ENCODE peak calls at places on chromosomes 7 and 10, in four cellular contexts. S, C, T and Y are unnamed samples. For H3K36me3, the result is how much of the 10 kb centered on the place peaks cover.

GRCh38 chr7:120052884-120053382 is 220.0 kb upstream of the KCND2 start:
- DNase-seq in S (no peak), C (no peak), T (peak), Y (no peak)

GRCh38 chr7:142120474-142121000 is 9.0 kb downstream of the MGAM2 start:
- DNase-seq in S (no peak), C (no peak), T (no peak), Y (no peak)

GRCh38 chr7:143300959-143301617 is 12.9 kb downstream of the CASP2 start:
- DNase-seq in S (no peak), C (no peak), T (no peak), Y (no peak)

GRCh38 chr10:129921801-129922597 is 42.1 kb downstream of the EBF3 start:
- DNase-seq in S (peak), C (no peak), T (no peak), Y (no peak)

GRCh38 chr7:45874408-45875131 is 1.7 kb upstream of the CCDC201 start:
- DNase-seq in S (no peak), C (no peak), T (peak), Y (no peak)

GRCh38 chr10:102368072-102368471 is 27.4 kb upstream of the NFKB2 start:
- DNase-seq in S (no peak), C (no peak), T (no peak), Y (no peak)

GRCh38 chr7:30475580-30475979 is 3.0 kb downstream of the NOD1 start:
- DNase-seq in S (no peak), C (no peak), T (peak), Y (no peak)

GRCh38 chr7:5470721-5471311 is 47.2 kb upstream of the TNRC18 start:
- DNase-seq in S (no peak), C (no peak), T (no peak), Y (peak)

GRCh38 chr10:11328264-11329054 is 283.0 kb downstream of the USP6NL start:
- DNase-seq in S (no peak), C (peak), T (no peak), Y (peak)

GRCh38 chr10:117818696-117819095 is 228.0 kb downstream of the RAB11FIP2 start:
- DNase-seq in S (no peak), C (no peak), T (no peak), Y (no peak)

GRCh38 chr10:4807803-4808507 is 18.1 kb upstream of the AKR1E2 start:
- DNase-seq in S (no peak), C (no peak), T (no peak), Y (no peak)

GRCh38 chr7:28433604-28434254 is 21.4 kb downstream of the CREB5 start:
- DNase-seq in S (no peak), C (peak), T (no peak), Y (peak)

GRCh38 chr7:23017303-23017702 is 3.4 kb upstream of the HYCC1 start:
- DNase-seq in S (no peak), C (no peak), T (no peak), Y (no peak)

GRCh38 chr10:3264178-3264867 is 91.7 kb upstream of the PITRM1 start:
- DNase-seq in S (peak), C (no peak), T (no peak), Y (peak)

GRCh38 chr7:1895664-1896515 is 225.8 kb downstream of the ELFN1 start:
- DNase-seq in S (no peak), C (no peak), T (no peak), Y (no peak)

GRCh38 chr7:18535811-18536413 is 40.4 kb downstream of the HDAC9 start:
- DNase-seq in S (no peak), C (peak), T (no peak), Y (no peak)

GRCh38 chr10:131065673-131066331 is 245.7 kb downstream of the TCERG1L start:
- DNase-seq in S (peak), C (peak), T (no peak), Y (peak)

GRCh38 chr10:35195361-35196306 is 69.0 kb downstream of the CREM start:
- DNase-seq in S (peak), C (peak), T (peak), Y (peak)

GRCh38 chr10:4662576-4663161 is 163.3 kb upstream of the AKR1E2 start:
- DNase-seq in S (peak), C (no peak), T (no peak), Y (no peak)

GRCh38 chr7:122638459-122638858 is 60.5 kb downstream of the RNF133 start:
- DNase-seq in S (no peak), C (no peak), T (no peak), Y (no peak)

GRCh38 chr7:5420841-5421625 is 2.6 kb downstream of the TNRC18 start:
- DNase-seq in S (peak), C (no peak), T (no peak), Y (peak)

GRCh38 chr7:129615018-129615417 is 3.5 kb downstream of the NRF1 start:
- DNase-seq in S (no peak), C (no peak), T (no peak), Y (no peak)

GRCh38 chr7:103989785-103990775 is 622 bp upstream of the RELN start:
- DNase-seq in S (no peak), C (peak), T (no peak), Y (peak)

GRCh38 chr7:93575555-93576397 is 1.3 kb upstream of the CALCR start:
- DNase-seq in S (no peak), C (peak), T (peak), Y (no peak)

GRCh38 chr7:116173051-116174028 is 37.0 kb upstream of the TES start:
- DNase-seq in S (no peak), C (peak), T (no peak), Y (peak)

GRCh38 chr7:25795824-25796235 is 356.2 kb upstream of the NFE2L3 start:
- DNase-seq in S (no peak), C (no peak), T (no peak), Y (no peak)

DNA sequence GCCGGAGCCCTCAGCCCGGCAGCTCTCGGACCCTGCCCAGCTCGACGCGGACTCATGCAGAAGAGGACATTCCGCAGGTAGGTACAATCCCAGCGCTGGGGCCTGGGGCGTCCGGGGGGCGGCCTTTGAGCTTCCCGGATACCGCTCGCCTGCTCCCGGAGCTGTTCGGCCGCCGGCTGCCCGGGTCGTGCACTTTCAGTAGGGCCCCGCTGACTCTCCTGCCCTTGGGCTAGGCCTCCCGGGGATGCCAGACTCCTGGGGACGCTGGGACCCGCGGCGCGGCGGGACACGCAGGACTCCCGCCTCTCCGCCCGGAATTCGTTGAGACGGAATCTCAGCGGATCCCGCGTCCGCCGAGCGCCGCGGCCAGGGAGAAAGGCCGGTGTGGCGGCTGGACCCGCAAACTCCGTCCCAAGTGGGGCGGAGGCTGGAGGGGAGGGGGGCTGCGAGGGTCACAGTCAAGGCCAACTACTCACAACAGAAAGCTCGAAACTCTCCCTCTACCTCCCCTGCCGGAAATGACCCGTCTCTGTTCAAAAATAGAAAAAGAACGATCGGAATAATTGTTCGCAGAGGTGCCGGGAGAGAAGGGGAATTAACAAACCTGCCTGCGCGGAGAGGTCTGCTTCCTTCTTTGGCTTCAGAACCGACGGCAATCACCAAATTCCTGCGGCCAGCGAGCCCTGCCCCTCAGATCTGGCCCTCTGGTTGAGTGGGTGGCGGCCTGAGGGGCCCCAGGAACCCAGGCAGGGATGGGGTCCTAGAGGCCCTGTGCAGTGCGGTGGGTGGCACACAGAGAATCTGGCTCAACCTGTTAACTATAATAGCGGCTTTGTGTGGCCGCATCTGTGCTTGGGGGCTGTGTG is 9.2 kb downstream of the TLX1 start:
- DNase-seq in S (no peak), C (peak), T (no peak), Y (peak)
- H3K4me3 ChIP-seq in S (peak), C (peak), T (no peak), Y (peak)

DNA sequence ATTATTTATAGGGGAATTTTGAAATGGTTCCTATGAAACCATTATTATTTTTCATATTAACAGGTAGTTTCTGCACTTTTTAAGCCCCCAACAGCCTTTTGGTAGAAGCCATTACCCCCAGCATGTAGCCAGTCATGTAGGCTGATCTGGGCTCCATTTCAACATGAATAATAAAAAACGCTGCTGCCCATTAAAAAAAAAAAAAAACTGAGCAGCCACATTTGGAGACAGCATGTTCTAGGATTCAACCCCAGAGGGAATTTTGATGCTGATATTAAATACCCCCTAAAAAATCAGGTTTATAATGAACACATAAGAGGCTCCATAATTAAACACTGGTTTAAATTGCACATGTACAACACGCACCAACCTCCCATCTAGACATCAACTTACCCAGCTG is 181.3 kb downstream of the RTKN2 start:
- DNase-seq in S (no peak), C (no peak), T (no peak), Y (no peak)
- H3K36me3 ChIP-seq in S (under half), C (under half), T (half or more), Y (under half)

GRCh38 chr10:100729877-100730738 is 15.3 kb upstream of the PAX2 start:
- DNase-seq in S (peak), C (peak), T (no peak), Y (peak)
- H3K4me3 ChIP-seq in S (peak), C (peak), T (peak), Y (no peak)

DNA sequence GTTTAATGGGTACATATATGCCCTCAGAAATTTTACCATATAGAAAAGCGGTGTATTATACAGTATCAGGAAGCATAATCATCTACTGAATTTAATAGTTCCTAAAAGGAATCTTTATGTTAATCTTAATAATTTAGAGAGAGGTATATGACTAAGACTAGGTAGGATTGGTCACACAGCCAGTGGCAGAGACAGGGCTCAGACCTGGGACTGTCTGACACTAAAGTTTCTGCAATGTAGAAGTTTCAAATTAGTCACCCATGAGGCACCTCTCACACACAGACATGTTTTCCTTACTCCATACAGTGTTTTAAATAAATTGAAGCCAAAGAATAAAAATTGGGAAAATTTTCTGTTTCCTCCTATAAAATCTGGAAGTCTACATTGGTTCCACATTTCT is 72.8 kb upstream of the ADRA2A start:
- DNase-seq in S (no peak), C (no peak), T (no peak), Y (no peak)
- H3K36me3 ChIP-seq in S (under half), C (under half), T (under half), Y (under half)

GRCh38 chr10:29795856-29796255 is 161.1 kb upstream of the SVIL start:
- DNase-seq in S (no peak), C (no peak), T (no peak), Y (no peak)
- H3K4me3 ChIP-seq in S (no peak), C (no peak), T (no peak), Y (no peak)

DNA sequence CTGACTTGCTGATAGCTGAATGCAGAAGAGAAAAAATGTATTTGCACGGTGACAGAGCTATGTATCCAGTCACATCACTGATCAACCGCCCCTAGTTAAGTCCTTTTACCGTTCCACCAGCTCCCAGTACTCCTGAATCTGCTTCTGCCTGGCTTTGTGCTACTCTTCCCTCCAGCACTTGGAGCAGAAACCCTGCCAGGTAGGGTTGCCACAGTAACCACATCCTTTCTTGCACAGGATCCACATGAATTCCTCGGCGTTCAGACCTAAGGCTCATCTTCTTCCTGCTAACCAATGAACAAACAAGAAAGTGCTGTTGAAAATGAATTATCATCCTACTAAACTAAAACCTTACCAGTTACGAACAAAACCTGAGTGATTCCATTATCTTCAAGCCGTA is 52.0 kb upstream of the KCTD7 start:
- DNase-seq in S (no peak), C (peak), T (no peak), Y (no peak)
- H3K36me3 ChIP-seq in S (under half), C (under half), T (under half), Y (under half)